ENCODE peak calls at places on chromosome 2, in five cellular contexts. J, Y, N, U and F are unnamed samples.

GRCh38 chr2:190075623-190076022 is 13.1 kb upstream of the MSTN start:
- DNase-seq in Y (no peak), U (no peak), N (no peak), J (no peak), F (no peak)

GRCh38 chr2:63300835-63301234 is 250.2 kb downstream of the OTX1 start:
- DNase-seq in J (no peak), Y (no peak), U (no peak), N (no peak), F (no peak)

GRCh38 chr2:56239437-56239836 is 55.6 kb downstream of the CCDC85A start:
- DNase-seq in N (no peak), Y (no peak), J (no peak), U (peak), F (peak)

GRCh38 chr2:38176619-38177021 is 100.7 kb upstream of the CYP1B1 start:
- DNase-seq in N (no peak), U (peak), Y (no peak), J (no peak), F (peak)

GRCh38 chr2:74078467-74078866 is 69.2 kb downstream of the BOLA3 start:
- DNase-seq in Y (no peak), U (no peak), J (no peak), N (no peak), F (no peak)

GRCh38 chr2:105421053-105421452 is 22.2 kb upstream of the FHL2 start:
- DNase-seq in U (no peak), J (no peak), Y (no peak), N (no peak), F (no peak)

GRCh38 chr2:134862674-134863073 is 24.3 kb downstream of the ACMSD start:
- DNase-seq in U (no peak), J (no peak), Y (no peak), N (no peak), F (no peak)

GRCh38 chr2:155733091-155733870 is 599.2 kb downstream of the NR4A2 start:
- DNase-seq in Y (no peak), J (no peak), U (no peak), N (no peak), F (no peak)

GRCh38 chr2:85886585-85886984 is 2.2 kb downstream of the ST3GAL5 start:
- DNase-seq in U (peak), J (peak), N (no peak), Y (no peak), F (peak)

GRCh38 chr2:147511491-147511948 is 333.3 kb upstream of the ACVR2A start:
- DNase-seq in Y (no peak), N (no peak), U (no peak), J (no peak), F (peak)

GRCh38 chr2:101252408-101253012 is at the start of gene CNOT11:
- DNase-seq in U (peak), J (peak), Y (peak), N (peak), F (peak)

GRCh38 chr2:235577404-235578330 is 83.8 kb downstream of the AGAP1 start:
- DNase-seq in J (no peak), Y (no peak), U (peak), N (no peak), F (peak)

GRCh38 chr2:111099402-111099801 is 21.3 kb upstream of the BCL2L11 start:
- DNase-seq in Y (no peak), N (no peak), J (no peak), U (no peak), F (no peak)

GRCh38 chr2:36462311-36462710 is 106.7 kb downstream of the CRIM1 start:
- DNase-seq in Y (no peak), N (no peak), J (no peak), U (peak), F (no peak)

GRCh38 chr2:36461039-36461681 is 105.6 kb downstream of the CRIM1 start:
- DNase-seq in J (no peak), Y (no peak), U (peak), N (no peak), F (peak)

GRCh38 chr2:36456227-36456788 is 100.7 kb downstream of the CRIM1 start:
- DNase-seq in U (peak), J (no peak), N (no peak), Y (no peak), F (peak)

GRCh38 chr2:36458106-36458505 is 102.5 kb downstream of the CRIM1 start:
- DNase-seq in Y (no peak), U (no peak), J (no peak), N (no peak), F (no peak)

DNA sequence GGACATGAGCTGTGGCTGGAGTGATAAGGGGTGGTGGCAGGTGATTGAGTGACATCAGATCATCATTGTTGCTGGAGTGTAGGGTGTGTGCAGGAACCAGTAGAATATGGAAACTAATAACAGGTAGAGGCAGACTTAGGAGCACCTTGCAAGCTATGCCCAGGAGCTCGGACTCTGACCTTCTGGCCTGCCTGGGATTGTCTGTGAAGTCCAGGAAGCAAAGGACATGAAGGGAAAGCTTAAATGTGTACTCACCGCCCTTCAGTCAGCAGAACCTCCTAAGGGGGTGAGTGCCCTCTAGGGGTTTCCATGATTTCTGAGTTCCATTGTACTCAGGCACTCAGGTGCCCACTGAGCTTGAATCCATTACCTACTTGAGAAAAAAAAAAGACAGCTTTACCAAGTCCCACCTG is 104.2 kb downstream of the CRIM1 start:
- DNase-seq in U (peak), J (no peak), N (no peak), Y (no peak), F (peak)
- TF ChIP-seq CTCF in U (peak), J (no peak), N (peak), Y (peak), F (peak)

GRCh38 chr2:219422944-219423534 is 4.9 kb downstream of the DES start:
- DNase-seq in N (no peak), Y (no peak), J (no peak), U (no peak), F (no peak)

GRCh38 chr2:219423656-219424378 is 5.6 kb downstream of the DES start:
- DNase-seq in J (no peak), Y (no peak), N (no peak), U (no peak), F (no peak)

GRCh38 chr2:219420687-219421086 is 2.5 kb downstream of the DES start:
- DNase-seq in U (no peak), N (no peak), J (no peak), Y (no peak), F (no peak)

GRCh38 chr2:219419331-219420197 is 1.4 kb downstream of the DES start:
- DNase-seq in N (no peak), J (no peak), U (no peak), Y (no peak), F (no peak)

GRCh38 chr2:219421323-219421722 is 3.1 kb downstream of the DES start:
- DNase-seq in N (no peak), Y (no peak), U (no peak), J (no peak), F (no peak)
- H3K4me3 ChIP-seq in N (no peak), Y (no peak), U (no peak), J (peak), F (no peak)

GRCh38 chr2:191691016-191691725 is 13.2 kb downstream of the NABP1 start:
- DNase-seq in U (peak), J (peak), N (peak), Y (no peak), F (peak)

GRCh38 chr2:191691898-191692297 is 14.0 kb downstream of the NABP1 start:
- DNase-seq in N (no peak), Y (no peak), J (no peak), U (peak), F (no peak)

GRCh38 chr2:191688934-191689695 is 11.2 kb downstream of the NABP1 start:
- DNase-seq in U (peak), N (no peak), J (no peak), Y (no peak), F (peak)

GRCh38 chr2:191692502-191693115 is 14.7 kb downstream of the NABP1 start:
- DNase-seq in J (no peak), U (peak), N (no peak), Y (no peak), F (no peak)

GRCh38 chr2:191690327-191690726 is 12.4 kb downstream of the NABP1 start:
- DNase-seq in N (no peak), U (no peak), Y (no peak), J (no peak), F (no peak)
- TF ChIP-seq CTCF in N (no peak), U (no peak), Y (no peak), J (no peak), F (no peak)

GRCh38 chr2:200748779-200749178 is 62.9 kb upstream of the BZW1 start:
- DNase-seq in N (no peak), Y (no peak), U (no peak), J (no peak), F (no peak)

GRCh38 chr2:200746301-200746700 is 65.4 kb upstream of the BZW1 start:
- DNase-seq in U (no peak), J (no peak), N (no peak), Y (no peak), F (no peak)

GRCh38 chr2:200750323-200750910 is 61.3 kb upstream of the BZW1 start:
- DNase-seq in Y (no peak), U (no peak), J (no peak), N (no peak), F (no peak)

GRCh38 chr2:200749631-200750322 is 61.9 kb upstream of the BZW1 start:
- DNase-seq in Y (no peak), J (no peak), N (no peak), U (no peak), F (no peak)

GRCh38 chr2:200747668-200748618 is 63.8 kb upstream of the BZW1 start:
- DNase-seq in Y (no peak), N (no peak), J (peak), U (peak), F (peak)
- H3K4me3 ChIP-seq in Y (no peak), N (no peak), J (no peak), U (peak), F (no peak)

GRCh38 chr2:22992446-22992845 is 392.5 kb upstream of the KLHL29 start:
- DNase-seq in Y (no peak), U (no peak), N (no peak), J (no peak), F (no peak)

GRCh38 chr2:22995576-22995975 is 389.4 kb upstream of the KLHL29 start:
- DNase-seq in U (no peak), N (no peak), J (no peak), Y (no peak), F (no peak)

GRCh38 chr2:22991844-22992243 is 393.1 kb upstream of the KLHL29 start:
- DNase-seq in J (no peak), U (no peak), N (no peak), Y (no peak), F (no peak)
- TF ChIP-seq CTCF in J (no peak), U (no peak), N (no peak), Y (no peak), F (no peak)

DNA sequence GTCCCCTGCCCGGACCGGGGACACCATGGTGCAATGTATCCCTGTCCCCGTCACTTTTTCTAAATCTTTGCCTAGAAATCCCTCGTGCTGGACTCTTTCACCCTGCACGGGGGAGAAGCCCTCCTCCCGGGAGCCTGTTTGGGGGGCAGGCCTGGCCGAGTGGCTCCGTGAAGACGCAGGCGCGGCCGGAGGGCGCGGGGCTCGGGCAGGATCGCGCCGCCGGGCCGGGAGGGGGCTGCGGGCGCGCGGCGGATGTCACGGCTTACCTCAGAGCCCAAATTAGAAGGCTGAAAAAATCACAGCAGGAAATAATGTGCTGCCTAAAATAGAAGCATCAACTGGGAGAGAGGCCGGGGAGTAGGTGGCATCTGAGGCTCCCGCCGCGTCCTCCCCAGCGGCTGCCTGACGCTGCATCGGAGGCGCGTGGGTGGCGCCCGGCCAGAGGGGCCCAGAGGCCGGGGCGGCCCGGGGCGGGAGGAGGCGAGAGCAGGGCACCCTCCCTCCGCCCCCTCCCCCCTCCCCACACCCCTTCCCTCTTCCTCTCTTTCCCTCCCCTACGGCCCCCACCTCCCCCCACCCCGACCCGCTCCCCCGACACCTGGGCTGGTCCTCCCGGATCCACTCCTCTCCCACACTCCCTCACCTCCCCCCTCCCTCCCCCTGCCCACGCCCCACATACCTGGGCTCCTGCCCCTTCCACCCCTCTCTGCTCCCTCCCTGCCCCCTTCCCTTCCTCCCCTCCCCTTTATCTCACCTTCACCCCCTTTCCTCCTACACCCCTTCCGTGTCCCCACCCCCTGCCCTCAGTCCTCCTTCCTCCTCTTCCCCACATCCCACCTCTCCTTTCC is 51.9 kb downstream of the SLC4A1AP start:
- DNase-seq in J (peak), Y (no peak), N (peak), U (peak), F (peak)
- H3K4me3 ChIP-seq in J (peak), Y (no peak), N (peak), U (peak), F (peak)

DNA sequence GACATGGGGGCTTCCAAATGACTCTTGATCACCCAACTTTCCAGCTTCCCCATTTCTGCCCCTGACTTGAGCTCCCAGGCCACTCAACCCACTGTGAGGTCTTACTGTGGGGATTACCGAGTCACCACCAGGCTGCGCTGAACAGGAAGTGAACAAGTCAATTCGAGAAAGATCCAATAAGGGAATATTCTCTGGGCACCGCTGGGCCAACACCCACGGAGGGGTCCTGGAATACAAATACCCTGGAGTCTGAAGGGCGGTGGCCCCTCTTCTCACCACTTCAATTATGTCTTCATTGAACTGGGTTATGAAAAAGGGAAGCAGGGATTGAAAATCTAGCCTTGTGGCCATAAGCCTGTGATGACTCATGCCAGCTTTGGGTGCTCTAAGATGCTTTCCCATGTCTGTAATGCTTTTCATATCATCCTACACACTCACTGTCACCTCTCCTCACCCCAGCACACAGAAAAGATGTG is 37.7 kb downstream of the BCL11A start:
- DNase-seq in N (peak), U (peak), J (no peak), Y (no peak), F (peak)
- TF ChIP-seq CTCF in N (peak), U (peak), J (no peak), Y (no peak), F (no peak)

GRCh38 chr2:237309011-237309410 is 105.0 kb downstream of the COL6A3 start:
- DNase-seq in N (no peak), U (peak), Y (no peak), J (no peak), F (peak)

GRCh38 chr2:237307495-237307894 is 106.5 kb downstream of the COL6A3 start:
- DNase-seq in N (no peak), J (no peak), U (no peak), Y (no peak), F (no peak)

GRCh38 chr2:237310515-237311114 is 103.3 kb downstream of the COL6A3 start:
- DNase-seq in J (no peak), Y (no peak), U (peak), N (no peak), F (no peak)

GRCh38 chr2:237306787-237307170 is 107.2 kb downstream of the COL6A3 start:
- DNase-seq in J (no peak), Y (no peak), U (no peak), N (no peak), F (no peak)

DNA sequence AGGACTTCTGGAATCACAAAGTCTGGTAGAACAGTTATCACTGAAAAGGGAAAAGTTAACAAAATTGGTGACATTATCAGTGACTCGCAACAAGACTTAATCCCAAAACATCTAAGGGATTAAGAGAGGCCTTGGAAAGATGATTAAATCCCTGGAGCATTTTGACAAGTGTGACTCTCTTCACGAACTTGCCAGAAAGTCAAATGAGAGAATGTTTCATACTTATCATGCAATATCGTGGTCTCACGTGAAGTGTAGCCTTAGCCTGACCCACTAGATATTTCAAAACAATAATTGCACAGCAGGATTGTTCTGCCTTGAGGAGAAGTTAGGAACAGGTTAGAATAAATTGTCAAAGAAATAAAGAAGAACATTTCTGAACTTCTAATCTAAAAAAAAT is 104.5 kb downstream of the COL6A3 start:
- DNase-seq in N (no peak), Y (no peak), U (peak), J (no peak), F (no peak)
- H3K4me3 ChIP-seq in N (no peak), Y (no peak), U (no peak), J (no peak), F (no peak)

DNA sequence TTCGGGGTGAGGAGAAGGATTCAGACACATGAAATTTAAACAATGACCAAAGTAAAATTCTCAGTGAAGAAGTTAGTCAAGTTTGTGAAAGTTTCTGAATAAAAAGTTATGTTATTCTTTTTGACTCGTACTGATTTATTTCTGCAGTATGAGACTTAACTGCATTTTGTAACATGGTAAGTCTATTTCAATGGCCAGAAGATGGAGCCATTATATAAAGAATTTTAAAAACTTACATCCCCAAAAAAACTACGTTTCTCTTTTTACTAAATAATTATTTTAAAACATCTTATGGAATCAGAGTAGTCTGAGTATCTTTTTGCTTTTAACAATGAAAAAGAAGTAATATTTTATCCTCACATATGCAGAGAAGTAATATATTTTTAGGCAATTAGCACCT is 51.4 kb upstream of the SCN1A start:
- DNase-seq in U (peak), N (no peak), Y (no peak), J (no peak), F (peak)
- TF ChIP-seq CTCF in U (peak), N (no peak), Y (no peak), J (no peak), F (peak)

GRCh38 chr2:176589287-176589686 is 320.0 kb downstream of the MTX2 start:
- DNase-seq in Y (no peak), J (no peak), U (no peak), N (no peak), F (no peak)
- H3K4me3 ChIP-seq in Y (no peak), J (no peak), U (no peak), N (no peak), F (no peak)